ENCODE peak calls at places on chromosome 13, in seven cellular contexts. J is DMS153, U is GM04503, A is PC-9, N is A549, E is naive B cell, L is stromal cell of bone marrow. F is an unnamed sample.
A peak's percentile ranks its signal among the peaks of the same experiment; 100 is the strongest.

GRCh38 chr13:105007166-105007808 is 1528.2 kb downstream of the EFNB2 start:
- DNase-seq in J (no peak), U (no peak), A (no peak), N (no peak), E (no peak), L (no peak), F (no peak)

GRCh38 chr13:96960379-96960778 is 33.9 kb downstream of the OXGR1 start:
- DNase-seq in J (no peak), U (no peak), A (no peak), N (no peak), E (no peak), L (no peak), F (no peak)

GRCh38 chr13:71513414-71514063 is 353.5 kb downstream of the DACH1 start:
- DNase-seq in J (peak; percentile 54), U (no peak), A (no peak), N (no peak), E (no peak), L (no peak), F (no peak)

GRCh38 chr13:26759907-26760834 is at the start of gene GPR12:
- DNase-seq in J (no peak), U (no peak), A (no peak), N (no peak), E (no peak), L (no peak), F (peak; percentile 1)

GRCh38 chr13:29594310-29594709 is 1.2 kb downstream of the SLC7A1 start:
- DNase-seq in J (peak; percentile 35), U (peak; percentile 47), A (peak; percentile 44), N (peak; percentile 80), E (no peak), L (peak; percentile 25), F (peak; percentile 83)

GRCh38 chr13:51541809-51542258 is 42.4 kb upstream of the WDFY2 start:
- DNase-seq in J (no peak), U (no peak), A (no peak), N (peak; percentile 57), E (no peak), L (no peak), F (peak; percentile 55)

GRCh38 chr13:41543664-41544300 is 86.4 kb downstream of the RGCC start:
- DNase-seq in J (no peak), U (no peak), A (no peak), N (no peak), E (no peak), L (no peak), F (no peak)

GRCh38 chr13:90362718-90363117 is 984.8 kb upstream of the MIR17HG start:
- DNase-seq in J (no peak), U (no peak), A (no peak), N (peak; percentile 39), E (no peak), L (no peak), F (peak; percentile 10)

GRCh38 chr13:26011996-26012688 is 39.7 kb downstream of the SHISA2 start:
- DNase-seq in J (no peak), U (no peak), A (no peak), N (no peak), E (peak; percentile 44), L (no peak), F (peak; percentile 10)

GRCh38 chr13:75432811-75433244 is 49.1 kb downstream of the TBC1D4 start:
- DNase-seq in J (peak; percentile 60), U (no peak), A (no peak), N (no peak), E (no peak), L (no peak), F (peak; percentile 61)

GRCh38 chr13:30148171-30148754 is 159.1 kb downstream of the KATNAL1 start:
- DNase-seq in J (no peak), U (no peak), A (no peak), N (no peak), E (no peak), L (no peak), F (no peak)

GRCh38 chr13:113540523-113540922 is 44.0 kb upstream of the TFDP1 start:
- DNase-seq in J (no peak), U (no peak), A (no peak), N (no peak), E (no peak), L (no peak), F (no peak)

GRCh38 chr13:89982406-89983085 is 1364.9 kb upstream of the MIR17HG start:
- DNase-seq in J (no peak), U (no peak), A (no peak), N (peak; percentile 0), E (no peak), L (no peak), F (peak; percentile 54)

GRCh38 chr13:48624016-48624415 is 29.7 kb upstream of the CYSLTR2 start:
- DNase-seq in J (no peak), U (no peak), A (no peak), N (no peak), E (no peak), L (no peak), F (no peak)

GRCh38 chr13:38688674-38689073 is 1.8 kb downstream of the FREM2 start:
- DNase-seq in J (no peak), U (no peak), A (no peak), N (no peak), E (no peak), L (no peak), F (no peak)

GRCh38 chr13:39385621-39386231 is 217.3 kb downstream of the LHFPL6 start:
- DNase-seq in J (no peak), U (no peak), A (no peak), N (no peak), E (no peak), L (no peak), F (no peak)

GRCh38 chr13:40982772-40983171 is 36.3 kb downstream of the ELF1 start:
- DNase-seq in J (peak; percentile 53), U (no peak), A (no peak), N (no peak), E (peak; percentile 77), L (no peak), F (no peak)

GRCh38 chr13:112744306-112745021 is 54.6 kb downstream of the ATP11A start:
- DNase-seq in J (no peak), U (peak; percentile 32), A (no peak), N (no peak), E (no peak), L (peak; percentile 21), F (peak; percentile 66)

GRCh38 chr13:110197041-110197440 is 109.9 kb downstream of the COL4A1 start:
- DNase-seq in J (no peak), U (no peak), A (no peak), N (no peak), E (no peak), L (no peak), F (no peak)

GRCh38 chr13:111604087-111604486 is 283.6 kb downstream of the TEX29 start:
- DNase-seq in J (no peak), U (no peak), A (no peak), N (no peak), E (no peak), L (no peak), F (no peak)

GRCh38 chr13:29969286-29969685 is 118.9 kb upstream of the UBL3 start:
- DNase-seq in J (no peak), U (peak; percentile 87), A (no peak), N (no peak), E (no peak), L (peak; percentile 73), F (no peak)

GRCh38 chr13:72960541-72960940 is 98.3 kb upstream of the KLF5 start:
- DNase-seq in J (peak; percentile 95), U (no peak), A (no peak), N (no peak), E (no peak), L (no peak), F (peak; percentile 49)

GRCh38 chr13:76222511-76222910 is 586.4 kb downstream of the LMO7 start:
- DNase-seq in J (peak; percentile 69), U (no peak), A (no peak), N (no peak), E (no peak), L (peak; percentile 50), F (no peak)

GRCh38 chr13:20943519-20944012 is 41.0 kb upstream of the XPO4 start:
- DNase-seq in J (peak; percentile 25), U (peak; percentile 94), A (peak; percentile 67), N (peak; percentile 88), E (peak; percentile 41), L (peak; percentile 95), F (peak; percentile 99)

GRCh38 chr13:109160357-109160756 is 530.9 kb downstream of the MYO16 start:
- DNase-seq in J (no peak), U (no peak), A (no peak), N (no peak), E (no peak), L (no peak), F (no peak)

GRCh38 chr13:50809133-50810090 is 34.1 kb downstream of the DLEU7 start:
- DNase-seq in J (peak; percentile 79), U (no peak), A (no peak), N (no peak), E (no peak), L (peak; percentile 43), F (no peak)

F was measured in renal cortical epithelial cell.